ENCODE peak calls at places on chromosomes 4 and X, in eight cellular contexts. P is brain microvascular endothelial cell, E is ovary, M is nephron progenitor cell, K is pancreas, V is hepatocyte, I is fibroblast of lung, S is psoas muscle. B is an unnamed sample.

GRCh38 chr4:179465131-179465797 is 2023.0 kb upstream of the AGA start:
- DNase-seq in P (peak; percentile 12), E (no peak), M (no peak), K (no peak), V (no peak), I (peak; percentile 23), S (no peak), B (no peak)

GRCh38 chr4:52076731-52077130 is 25.6 kb downstream of the SPATA18 start:
- DNase-seq in P (no peak), E (peak; percentile 32), M (peak; percentile 73), K (no peak), V (peak; percentile 36), I (no peak), S (no peak), B (no peak)

GRCh38 chr4:1336079-1336478 is 10.9 kb upstream of the UVSSA start:
- DNase-seq in P (no peak), E (no peak), M (no peak), K (no peak), V (no peak), I (peak; percentile 69), S (no peak), B (peak; percentile 24)

GRCh38 chrX:100449696-100450606 is 39.9 kb upstream of the PCDH19 start:
- DNase-seq in P (no peak), E (no peak), M (no peak), K (no peak), V (no peak), I (no peak), S (peak; percentile 64), B (no peak)

GRCh38 chrX:25204182-25204581 is 188.4 kb upstream of the ARX start:
- DNase-seq in P (no peak), E (no peak), M (no peak), K (no peak), V (no peak), I (no peak), S (no peak), B (no peak)

GRCh38 chrX:63657821-63658220 is 127.2 kb downstream of the ARHGEF9 start:
- DNase-seq in P (peak; percentile 89), E (no peak), M (no peak), K (peak; percentile 15), V (no peak), I (peak; percentile 66), S (peak; percentile 50), B (peak; percentile 78)

GRCh38 chr4:118865091-118865708 is 23.5 kb upstream of the SYNPO2 start:
- DNase-seq in P (peak; percentile 51), E (no peak), M (peak; percentile 18), K (peak; percentile 55), V (peak; percentile 78), I (peak; percentile 66), S (no peak), B (peak; percentile 56)

GRCh38 chr4:130335417-130336194 is 1239.7 kb downstream of the C4orf33 start:
- DNase-seq in P (no peak), E (no peak), M (no peak), K (no peak), V (no peak), I (no peak), S (no peak), B (no peak)

DNA sequence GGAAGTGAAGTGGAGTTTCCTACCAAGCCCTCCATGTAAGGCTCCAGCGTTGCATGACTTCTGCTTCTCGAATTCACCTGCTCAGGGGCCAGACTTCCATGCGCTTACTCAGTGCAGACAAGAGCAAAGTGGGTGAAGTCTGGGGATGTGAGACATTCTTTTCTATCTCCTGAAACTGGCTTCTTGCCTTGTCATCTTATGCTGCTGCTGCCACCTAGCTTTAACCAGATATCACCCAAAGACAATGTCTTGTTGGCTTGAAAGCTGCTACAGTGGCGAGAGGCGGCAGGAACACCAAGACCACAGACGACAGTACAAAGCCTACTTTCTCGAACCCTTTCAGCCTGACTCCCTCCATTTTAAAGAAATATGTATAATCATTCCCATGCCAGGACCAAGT is 103.6 kb upstream of the ADGRG2 start:
- DNase-seq in P (no peak), E (no peak), M (no peak), K (no peak), V (peak; percentile 20), I (peak; percentile 26), S (no peak), B (peak; percentile 8)
- TF ChIP-seq CTCF in P (peak; percentile 27), E (no peak), M (no peak), K (no peak), V (peak; percentile 32), I (peak; percentile 11), S (no peak), B (no peak)

DNA sequence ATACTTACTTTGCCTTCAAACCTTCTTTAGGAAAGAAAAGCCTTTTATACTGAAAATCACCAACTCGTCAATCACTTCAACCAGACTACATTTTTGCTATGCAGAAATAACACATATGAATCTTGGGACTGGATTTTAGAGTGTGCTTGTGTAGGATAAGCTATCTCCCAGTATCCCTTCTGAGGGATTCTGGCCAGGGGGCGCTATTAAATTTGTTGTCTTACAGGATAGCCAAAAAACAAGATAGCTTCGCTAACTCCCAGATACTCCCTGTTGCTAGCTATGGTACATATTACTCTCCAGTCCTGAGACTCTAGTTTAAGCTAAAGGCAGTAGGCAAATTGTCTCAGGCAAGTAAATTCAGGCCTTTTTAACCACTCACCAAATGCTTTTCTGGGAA is 167.2 kb downstream of the LHFPL1 start:
- DNase-seq in P (no peak), E (no peak), M (no peak), K (no peak), V (no peak), I (no peak), S (no peak), B (no peak)
- TF ChIP-seq CTCF in P (no peak), E (no peak), M (no peak), K (no peak), V (no peak), I (no peak), S (no peak), B (no peak)

GRCh38 chrX:138191998-138192397 is 519.5 kb downstream of the FGF13 start:
- DNase-seq in P (peak; percentile 20), E (no peak), M (peak; percentile 41), K (peak; percentile 15), V (peak; percentile 47), I (peak; percentile 11), S (no peak), B (peak; percentile 13)
- TF ChIP-seq CTCF in P (peak; percentile 64), E (no peak), M (peak; percentile 62), K (peak; percentile 18), V (peak; percentile 71), I (peak; percentile 26), S (peak; percentile 26), B (peak; percentile 44)

DNA sequence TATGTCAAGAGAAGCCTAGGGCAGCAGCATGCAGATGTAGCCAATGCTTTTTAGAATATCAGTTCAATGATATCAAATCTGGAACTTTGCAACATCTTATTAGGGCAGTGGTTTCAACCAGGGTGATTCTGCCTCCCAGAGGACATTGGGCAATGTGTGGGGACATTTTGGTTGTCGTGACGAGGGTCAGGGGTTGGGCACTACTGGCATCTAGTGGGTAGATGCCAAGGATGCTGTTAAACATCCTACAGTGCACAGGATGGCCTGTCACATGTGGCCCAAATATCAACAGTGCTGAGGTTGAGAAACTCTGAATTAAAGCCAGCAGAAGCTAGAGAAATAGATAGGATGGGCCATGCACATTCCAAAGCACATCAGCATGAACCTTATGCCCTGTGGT is 152.3 kb downstream of the AMELX start:
- DNase-seq in P (no peak), E (no peak), M (no peak), K (no peak), V (no peak), I (no peak), S (no peak), B (no peak)
- TF ChIP-seq CTCF in P (no peak), E (no peak), M (no peak), K (no peak), V (no peak), I (no peak), S (no peak), B (no peak)

DNA sequence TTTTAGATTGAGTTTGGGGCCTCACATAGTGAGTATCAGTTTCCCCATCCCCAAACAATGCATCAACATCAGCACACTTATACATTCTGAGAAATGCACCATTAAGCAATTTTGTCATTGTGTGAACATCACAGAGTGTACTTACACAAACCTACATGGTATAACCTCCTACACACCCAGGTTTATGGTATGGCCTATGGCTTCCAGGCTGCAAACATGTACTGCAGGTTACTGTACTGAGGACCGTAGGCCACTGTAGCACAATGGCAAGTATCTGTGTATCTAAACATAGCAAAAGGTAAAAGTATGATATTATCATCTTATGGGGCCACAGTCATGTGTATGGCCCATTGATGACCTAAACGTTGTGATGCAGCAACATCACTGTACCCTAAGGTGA is 7.7 kb downstream of the IRF2 start:
- DNase-seq in P (no peak), E (no peak), M (no peak), K (no peak), V (no peak), I (no peak), S (no peak), B (no peak)
- TF ChIP-seq CTCF in P (no peak), E (no peak), M (no peak), K (no peak), V (no peak), I (no peak), S (no peak), B (no peak)

DNA sequence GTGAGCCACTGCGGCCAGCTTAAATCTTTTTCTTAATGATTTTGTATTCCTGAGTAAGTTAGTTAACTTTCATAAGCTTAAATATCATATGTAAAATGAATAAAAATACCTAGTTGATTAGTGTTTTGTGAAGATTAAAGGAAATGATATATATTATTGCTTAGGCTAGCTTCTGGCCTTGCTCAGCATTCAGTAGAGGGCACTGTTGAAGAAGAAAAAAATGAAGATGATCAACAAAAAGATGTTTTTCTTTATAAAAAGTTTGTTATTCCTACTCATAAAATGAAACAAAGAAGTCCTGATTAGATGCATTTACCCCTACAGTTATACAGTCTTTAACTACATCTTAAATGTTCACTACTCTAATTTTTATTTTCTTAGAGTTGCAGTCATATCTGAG is 797.7 kb downstream of the RAPGEF2 start:
- DNase-seq in P (no peak), E (no peak), M (no peak), K (no peak), V (no peak), I (no peak), S (no peak), B (no peak)
- TF ChIP-seq CTCF in P (peak; percentile 26), E (no peak), M (no peak), K (no peak), V (no peak), I (no peak), S (no peak), B (no peak)

GRCh38 chrX:15973299-15973698 is 118.7 kb upstream of the AP1S2 start:
- DNase-seq in P (peak; percentile 27), E (no peak), M (no peak), K (no peak), V (peak; percentile 35), I (peak; percentile 39), S (no peak), B (peak; percentile 27)
- TF ChIP-seq CTCF in P (peak; percentile 71), E (no peak), M (peak; percentile 48), K (no peak), V (peak; percentile 30), I (peak; percentile 37), S (peak; percentile 50), B (peak; percentile 40)

B was measured in fibroblast of the aortic adventitia.